ENCODE peak calls at places on chromosome 1, in six cellular contexts. W is heart right ventricle; L is glutamatergic neuron; Y is dorsolateral prefrontal cortex; J is PC-9; Z is CD8-positive, alpha-beta T cell. K is an unnamed sample.

GRCh38 chr1:19074902-19075721 is 118.6 kb upstream of the IFFO2 start:
- DNase-seq in W (peak; percentile 55), L (no peak), Y (no peak), J (no peak), Z (no peak), K (no peak)

GRCh38 chr1:201681375-201681774 is 142.4 kb downstream of the NAV1 start:
- DNase-seq in W (no peak), L (no peak), Y (no peak), J (no peak), Z (no peak), K (no peak)

GRCh38 chr1:119159096-119159495 is 18.6 kb upstream of the WARS2 start:
- DNase-seq in W (no peak), L (no peak), Y (no peak), J (no peak), Z (no peak), K (no peak)

GRCh38 chr1:62423580-62424242 is 13.1 kb upstream of the USP1 start:
- DNase-seq in W (no peak), L (no peak), Y (no peak), J (no peak), Z (no peak), K (no peak)

GRCh38 chr1:226428348-226429050 is 20.6 kb upstream of the PARP1 start:
- DNase-seq in W (no peak), L (no peak), Y (no peak), J (no peak), Z (no peak), K (no peak)

GRCh38 chr1:30645807-30646206 is 77.6 kb downstream of the MATN1 start:
- DNase-seq in W (no peak), L (no peak), Y (no peak), J (no peak), Z (no peak), K (no peak)

GRCh38 chr1:213690341-213690917 is 297.3 kb upstream of the PROX1 start:
- DNase-seq in W (no peak), L (no peak), Y (no peak), J (no peak), Z (no peak), K (no peak)

GRCh38 chr1:184553845-184554244 is 167.0 kb downstream of the C1orf21 start:
- DNase-seq in W (no peak), L (no peak), Y (no peak), J (no peak), Z (no peak), K (no peak)

GRCh38 chr1:167128261-167129227 is 34.7 kb downstream of the STYXL2 start:
- DNase-seq in W (no peak), L (no peak), Y (no peak), J (no peak), Z (no peak), K (no peak)
- TF ChIP-seq CTCF in W (no peak), L (no peak), Y (no peak), J (peak; percentile 42), Z (peak; percentile 41), K (peak; percentile 16)

DNA sequence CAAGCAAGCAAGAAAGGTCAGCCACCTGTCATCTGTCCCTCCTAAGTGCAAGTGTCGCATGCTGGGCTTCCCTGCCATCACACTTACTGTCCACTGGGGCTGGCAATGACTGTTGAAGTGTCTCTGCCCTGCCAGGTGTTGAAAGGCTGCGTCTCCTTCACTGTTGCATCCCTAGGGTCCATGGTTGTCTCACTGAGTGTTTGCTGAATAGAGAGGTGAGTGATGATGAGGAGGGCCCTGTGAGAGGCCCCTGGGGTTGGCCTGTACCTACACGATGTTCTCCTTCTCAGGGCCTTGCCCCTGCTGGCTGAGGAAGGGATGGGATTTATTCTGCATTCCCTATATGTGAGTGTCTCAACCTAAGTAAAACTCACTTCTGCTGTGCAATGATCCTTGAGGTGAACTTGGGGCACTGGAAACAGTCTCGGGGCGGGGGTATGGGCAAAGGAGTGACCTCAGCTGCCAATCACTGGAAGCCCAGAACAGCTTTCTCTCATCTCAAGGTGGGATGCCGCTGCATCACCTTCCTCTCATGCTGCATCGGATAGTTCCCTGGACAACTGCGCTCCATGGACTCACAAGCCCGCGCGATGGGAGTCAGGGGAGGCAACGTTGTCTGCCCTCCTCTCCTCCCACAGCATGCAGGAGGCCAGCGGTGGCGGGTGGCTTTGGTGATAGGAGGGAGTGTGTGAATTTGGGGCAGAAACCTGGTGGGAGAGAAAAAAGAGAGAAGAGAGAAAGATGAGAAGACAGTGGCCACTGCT is 35.9 kb upstream of the SOX13 start:
- DNase-seq in W (no peak), L (no peak), Y (no peak), J (no peak), Z (no peak), K (no peak)
- TF ChIP-seq CTCF in W (no peak), L (peak; percentile 34), Y (no peak), J (no peak), Z (no peak), K (peak; percentile 48)

DNA sequence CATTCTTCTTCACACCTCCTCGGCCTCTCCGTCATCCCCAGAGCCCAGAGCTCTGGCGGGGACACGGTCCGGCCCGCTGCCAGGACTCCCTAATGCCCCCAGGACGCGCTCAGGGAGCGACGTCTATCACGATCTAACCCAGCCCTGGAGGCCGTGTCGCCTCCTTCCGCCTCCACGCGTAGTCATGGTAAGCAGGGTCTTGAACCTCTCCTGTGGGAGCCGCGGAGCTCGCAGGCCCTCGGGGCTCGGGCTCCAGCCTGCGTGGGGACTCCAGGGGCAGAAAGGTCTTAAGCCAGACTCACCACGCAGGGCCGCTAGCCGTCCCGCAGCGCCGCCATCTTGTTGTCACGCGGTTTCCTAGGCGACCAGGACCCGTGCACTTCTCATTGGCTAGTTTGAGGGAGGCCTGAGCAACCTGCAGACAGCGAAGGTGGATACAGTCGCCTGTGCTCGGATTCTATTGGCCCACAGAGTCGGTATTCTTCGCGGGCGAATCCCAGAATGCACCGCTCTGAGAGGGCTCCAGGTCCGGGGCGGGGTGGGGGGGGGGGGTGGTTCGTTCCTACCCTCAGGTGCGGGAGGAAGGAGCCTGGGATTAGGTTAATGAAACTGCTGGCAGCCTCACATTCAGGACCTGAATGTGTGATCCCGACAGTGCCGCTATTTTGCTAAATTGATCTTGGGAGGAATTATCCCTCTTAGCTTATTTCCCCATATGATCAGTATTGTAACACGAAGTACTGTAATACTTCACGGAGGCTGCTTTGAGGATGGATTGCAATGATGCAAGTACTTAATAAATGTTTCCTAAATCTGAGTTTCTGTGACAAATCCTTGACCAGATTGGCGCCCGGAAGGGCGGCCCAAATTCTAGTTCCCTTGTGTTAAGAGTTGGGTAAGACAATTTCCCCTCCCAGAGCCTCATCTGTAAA is at the start of gene UBXN11:
- DNase-seq in W (peak; percentile 85), L (peak; percentile 85), Y (peak; percentile 94), J (peak; percentile 92), Z (peak; percentile 85), K (peak; percentile 80)
- TF ChIP-seq CTCF in W (no peak), L (no peak), Y (no peak), J (no peak), Z (no peak), K (no peak)

GRCh38 chr1:22804333-22804906 is 93.8 kb downstream of the EPHB2 start:
- DNase-seq in W (no peak), L (no peak), Y (no peak), J (no peak), Z (no peak), K (no peak)
- TF ChIP-seq CTCF in W (no peak), L (no peak), Y (no peak), J (no peak), Z (no peak), K (no peak)

GRCh38 chr1:156052862-156053769 is 482 bp downstream of the UBQLN4 start:
- DNase-seq in W (peak; percentile 65), L (peak; percentile 88), Y (peak; percentile 25), J (peak; percentile 48), Z (peak; percentile 51), K (peak; percentile 72)
- TF ChIP-seq CTCF in W (peak; percentile 37), L (peak; percentile 15), Y (peak; percentile 23), J (peak; percentile 30), Z (no peak), K (peak; percentile 47)

DNA sequence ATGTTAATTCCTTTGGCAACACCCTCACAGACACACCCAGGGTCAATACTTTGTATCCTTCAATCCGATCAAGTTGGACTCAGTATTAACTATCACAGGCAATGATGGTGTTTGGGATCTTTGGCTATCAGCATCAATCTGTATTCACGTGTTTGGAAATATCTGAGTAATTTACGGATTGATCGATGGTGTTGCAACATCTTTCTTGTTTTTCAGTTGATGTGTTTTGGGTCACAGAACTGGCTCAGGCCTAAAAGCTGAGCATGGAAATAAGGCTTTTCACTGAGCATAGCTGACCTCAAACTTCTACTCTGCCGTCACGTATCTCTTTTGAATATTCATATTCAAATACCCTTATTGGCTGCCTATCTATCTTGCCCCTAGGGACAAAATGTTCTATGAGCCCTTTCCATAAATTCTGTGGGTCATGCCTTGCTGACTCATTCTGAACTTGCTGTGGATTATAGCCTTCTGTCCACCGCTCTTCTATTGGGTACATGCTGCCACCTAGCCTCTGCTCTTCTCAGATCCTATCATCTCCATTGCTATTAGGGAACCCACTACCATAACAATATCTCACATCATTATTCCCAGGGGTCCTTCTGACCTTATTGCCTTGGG is 156.0 kb downstream of the PDE4B start:
- DNase-seq in W (no peak), L (no peak), Y (no peak), J (no peak), Z (no peak), K (no peak)
- TF ChIP-seq CTCF in W (no peak), L (no peak), Y (peak; percentile 49), J (no peak), Z (no peak), K (no peak)

DNA sequence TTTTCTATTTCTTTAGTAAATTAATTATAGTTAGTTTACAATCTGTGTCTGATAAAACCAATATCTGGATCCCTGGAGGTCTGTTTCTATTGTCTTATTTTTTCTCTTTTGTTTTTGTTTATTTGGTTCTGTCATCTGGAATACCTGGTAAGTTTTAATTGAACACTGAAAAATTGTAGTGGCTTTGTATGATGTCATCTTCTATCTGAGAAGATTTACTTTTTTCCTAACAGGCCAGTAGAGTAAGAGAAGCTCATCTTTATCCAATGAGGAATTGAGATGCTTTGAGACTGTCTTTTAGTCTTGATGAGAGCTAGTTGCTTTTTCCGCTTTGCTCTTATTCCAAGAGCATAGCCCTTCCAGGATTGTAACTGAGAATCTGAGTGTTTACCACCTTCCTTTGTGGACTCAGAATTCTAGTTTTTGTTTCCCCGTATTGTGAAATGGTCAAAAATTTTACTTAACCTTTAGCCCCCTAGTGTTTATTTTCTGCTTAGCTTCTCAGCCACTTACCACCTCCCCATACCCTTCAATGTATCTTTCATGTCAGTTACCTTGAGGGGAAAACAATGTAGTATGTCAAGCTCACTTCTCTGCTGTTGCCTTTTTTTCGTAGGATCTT is 25.0 kb downstream of the PTGFRN start:
- DNase-seq in W (no peak), L (no peak), Y (no peak), J (no peak), Z (no peak), K (no peak)
- TF ChIP-seq CTCF in W (peak; percentile 24), L (peak; percentile 59), Y (peak; percentile 23), J (peak; percentile 54), Z (peak; percentile 32), K (peak; percentile 56)

GRCh38 chr1:207323425-207323976 is 2.0 kb downstream of the CD55 start:
- DNase-seq in W (no peak), L (no peak), Y (no peak), J (no peak), Z (no peak), K (no peak)

GRCh38 chr1:207319207-207319606 is 2.3 kb upstream of the CD55 start:
- DNase-seq in W (no peak), L (no peak), Y (no peak), J (no peak), Z (no peak), K (no peak)

GRCh38 chr1:207318072-207318619 is 3.3 kb upstream of the CD55 start:
- DNase-seq in W (no peak), L (no peak), Y (no peak), J (no peak), Z (no peak), K (no peak)

GRCh38 chr1:207321790-207322530 is 482 bp downstream of the CD55 start:
- DNase-seq in W (no peak), L (no peak), Y (peak; percentile 44), J (no peak), Z (no peak), K (no peak)

GRCh38 chr1:207321045-207321789 is at the start of gene CD55:
- DNase-seq in W (peak; percentile 93), L (peak; percentile 89), Y (peak; percentile 73), J (peak; percentile 99), Z (peak; percentile 98), K (peak; percentile 68)
- TF ChIP-seq CTCF in W (peak; percentile 44), L (no peak), Y (no peak), J (no peak), Z (peak; percentile 36), K (peak; percentile 50)

K was measured in neural crest cell.